ENCODE peak calls at places on chromosome 2, in four cellular contexts. M is upper lobe of left lung, Q is left ventricle myocardium inferior, D is WERI-Rb-1. Z is an unnamed sample.

GRCh38 chr2:121076885-121077549 is 208.0 kb downstream of the TFCP2L1 start:
- DNase-seq in Q (peak), D (peak), M (peak), Z (peak)

GRCh38 chr2:16246281-16246850 is 306.0 kb downstream of the MYCN start:
- DNase-seq in M (no peak), D (no peak), Q (no peak), Z (no peak)

GRCh38 chr2:159584796-159585195 is 31.6 kb downstream of the BAZ2B start:
- DNase-seq in D (peak), M (no peak), Q (no peak), Z (no peak)

GRCh38 chr2:58702302-58702696 is 461.2 kb upstream of the FANCL start:
- DNase-seq in Q (no peak), M (no peak), D (no peak), Z (no peak)

GRCh38 chr2:10242998-10243925 is 59.4 kb upstream of the HPCAL1 start:
- DNase-seq in M (no peak), Q (peak), D (no peak), Z (no peak)

GRCh38 chr2:175553944-175554343 is 372.4 kb upstream of the ATP5MC3 start:
- DNase-seq in Q (no peak), D (no peak), M (no peak), Z (no peak)

GRCh38 chr2:179805001-179805400 is 56.4 kb downstream of the ZNF385B start:
- DNase-seq in M (no peak), D (no peak), Q (no peak), Z (no peak)

GRCh38 chr2:51065276-51065675 is 33.3 kb upstream of the NRXN1 start:
- DNase-seq in D (no peak), Q (no peak), M (no peak), Z (no peak)

GRCh38 chr2:80238692-80239469 is 65.7 kb downstream of the LRRTM1 start:
- DNase-seq in M (no peak), Q (no peak), D (peak), Z (peak)

DNA sequence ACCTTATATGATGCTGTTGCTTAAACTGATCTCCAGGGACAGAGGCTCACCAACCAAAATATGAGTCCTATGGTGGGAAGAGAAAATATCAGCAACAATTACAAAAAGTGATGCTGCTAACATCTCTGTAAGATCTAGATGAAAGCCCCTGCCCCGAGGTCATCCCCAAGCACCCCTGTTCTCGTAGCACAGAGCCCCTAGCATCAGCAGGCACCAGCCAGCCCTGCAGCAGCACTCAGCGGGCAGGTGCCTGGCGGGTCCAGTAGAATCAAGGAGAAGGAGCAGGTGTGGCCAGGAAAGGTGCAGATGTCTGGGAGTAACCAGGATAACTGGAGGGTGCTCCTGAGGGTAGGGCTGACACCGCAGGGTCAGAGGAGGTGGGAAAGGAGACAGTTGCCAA is 474.2 kb upstream of the MYT1L start:
- DNase-seq in D (no peak), Q (no peak), M (no peak), Z (no peak)
- TF ChIP-seq CTCF in D (no peak), Q (no peak), M (no peak), Z (no peak)

DNA sequence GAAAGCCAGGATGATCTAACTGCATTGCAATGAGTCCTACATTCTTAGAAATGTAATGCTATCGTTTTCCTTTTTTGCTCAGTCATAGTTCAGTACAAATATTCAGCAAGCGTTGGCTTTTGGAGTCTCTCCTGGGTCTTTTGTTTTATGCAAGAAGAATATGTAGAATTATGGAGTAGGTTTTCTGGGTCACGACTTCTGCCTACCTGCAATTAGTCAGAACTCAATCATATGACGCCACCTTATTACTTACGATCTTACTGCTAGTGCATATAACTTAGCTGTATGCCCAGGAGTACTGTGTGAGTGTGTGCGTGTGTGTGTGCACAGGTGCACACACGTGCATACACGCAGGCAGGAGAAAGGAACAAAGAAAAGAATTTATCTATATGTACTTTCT is 640.2 kb downstream of the STK39 start:
- DNase-seq in M (no peak), Q (no peak), D (no peak), Z (no peak)
- TF ChIP-seq CTCF in M (no peak), Q (no peak), D (no peak), Z (no peak)

DNA sequence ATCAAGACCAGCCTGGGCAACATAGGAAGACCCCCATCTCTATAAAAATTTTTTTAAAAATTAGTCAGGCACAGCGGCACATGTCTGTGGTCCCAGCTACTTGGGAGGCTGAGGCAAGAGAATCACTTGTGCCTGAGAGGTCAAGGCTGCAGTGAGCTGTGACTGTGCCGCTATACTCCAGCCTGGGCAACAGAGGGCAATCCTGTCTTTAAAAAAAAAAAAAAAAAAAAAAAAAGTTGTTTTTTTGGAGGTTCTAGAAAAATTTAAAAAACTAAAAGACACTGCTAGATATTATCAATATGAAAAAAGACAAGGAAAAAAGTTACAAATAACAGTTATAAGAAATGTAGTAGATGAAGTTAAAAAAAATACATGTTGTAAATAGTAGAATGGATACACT is 56.1 kb upstream of the C2orf15 start:
- DNase-seq in Q (no peak), M (no peak), D (no peak), Z (no peak)
- TF ChIP-seq CTCF in Q (no peak), M (peak), D (peak), Z (peak)

GRCh38 chr2:72133721-72134407 is 13.8 kb downstream of the CYP26B1 start:
- DNase-seq in Q (no peak), M (no peak), D (no peak), Z (no peak)
- TF ChIP-seq CTCF in Q (no peak), M (no peak), D (no peak), Z (no peak)

GRCh38 chr2:201674794-201675193 is 23.6 kb downstream of the MPP4 start:
- DNase-seq in Q (no peak), M (no peak), D (no peak), Z (no peak)

GRCh38 chr2:201678442-201678841 is 20.0 kb downstream of the MPP4 start:
- DNase-seq in M (no peak), D (no peak), Q (no peak), Z (no peak)

GRCh38 chr2:201675454-201675853 is 23.0 kb downstream of the MPP4 start:
- DNase-seq in M (no peak), Q (no peak), D (no peak), Z (no peak)

DNA sequence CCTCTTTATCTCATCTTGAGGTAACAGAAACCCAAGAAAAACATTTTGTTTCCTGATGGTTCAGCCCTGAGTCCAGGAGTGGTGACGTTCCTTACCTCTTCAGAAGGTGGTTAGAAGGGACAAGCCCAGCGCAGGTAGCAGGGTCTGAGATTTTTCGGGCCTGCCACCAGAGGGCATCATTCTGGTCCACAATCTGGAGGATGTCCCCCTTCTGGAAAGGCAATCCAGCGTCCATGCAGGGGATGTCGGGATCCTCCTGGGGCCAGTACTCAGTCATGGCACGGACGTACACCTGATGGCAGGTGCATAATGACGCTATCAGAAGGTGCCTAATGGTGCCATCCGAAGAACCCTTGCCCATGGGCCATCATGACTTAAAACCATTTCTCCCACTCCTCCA is 17.7 kb downstream of the MPP4 start:
- DNase-seq in D (peak), M (no peak), Q (no peak), Z (peak)
- TF ChIP-seq CTCF in D (peak), M (no peak), Q (peak), Z (peak)

GRCh38 chr2:193776988-193777387 is 1582.3 kb upstream of the TMEFF2 start:
- DNase-seq in Q (no peak), M (no peak), D (peak), Z (no peak)
- TF ChIP-seq CTCF in Q (no peak), M (no peak), D (peak), Z (no peak)

GRCh38 chr2:71071681-71072398 is 3.4 kb downstream of the NAGK start:
- DNase-seq in M (no peak), D (no peak), Q (peak), Z (no peak)
- TF ChIP-seq CTCF in M (no peak), D (no peak), Q (no peak), Z (no peak)

DNA sequence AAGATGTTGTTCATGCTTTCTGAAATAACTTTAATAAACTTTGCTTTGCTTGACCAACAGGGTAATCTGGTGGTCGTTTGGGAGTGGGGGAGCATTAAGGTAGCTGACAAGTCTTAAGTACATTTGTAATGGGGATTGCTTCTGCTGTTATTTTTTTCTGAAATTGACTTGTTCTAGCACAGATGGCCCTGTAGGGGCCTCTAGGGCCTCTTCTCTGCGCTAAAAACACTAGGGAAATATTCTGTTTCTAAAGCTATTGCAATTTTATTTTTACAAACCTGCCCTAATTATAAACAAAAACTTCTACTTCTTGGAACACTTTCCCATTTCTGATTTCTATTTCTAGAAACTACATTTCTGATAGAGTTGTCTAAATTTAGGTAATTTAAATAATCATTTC is 191.3 kb upstream of the KCNJ3 start:
- DNase-seq in Q (no peak), D (no peak), M (no peak), Z (no peak)
- TF ChIP-seq CTCF in Q (no peak), D (peak), M (no peak), Z (peak)

GRCh38 chr2:42931147-42931817 is 138.9 kb upstream of the HAAO start:
- DNase-seq in Q (no peak), D (peak), M (no peak), Z (no peak)
- TF ChIP-seq CTCF in Q (peak), D (peak), M (no peak), Z (peak)